ENCODE peak calls at places on chromosomes 6 and 20, in seven cellular contexts. H is substantia nigra, T is NCI-H69, B is ecto neural progenitor cell, P is G401, Z is caudate nucleus, D is T-cell. E is an unnamed sample.
A peak's percentile ranks its signal among the peaks of the same experiment; 100 is the strongest.

GRCh38 chr20:18686696-18687095 is 98.8 kb downstream of the DTD1 start:
- DNase-seq in Z (no peak), T (no peak), B (no peak), D (no peak), H (no peak), P (no peak), E (no peak)

GRCh38 chr6:87172292-87172691 is 16.9 kb downstream of the ZNF292 start:
- DNase-seq in P (no peak), H (no peak), B (no peak), T (peak; percentile 97), Z (no peak), D (no peak), E (no peak)

GRCh38 chr6:122042380-122042779 is 357.1 kb upstream of the HSF2 start:
- DNase-seq in Z (no peak), T (no peak), D (no peak), P (no peak), H (no peak), B (no peak), E (no peak)

GRCh38 chr20:22717466-22717865 is 133.1 kb upstream of the FOXA2 start:
- DNase-seq in D (no peak), Z (no peak), H (no peak), P (no peak), B (no peak), T (no peak), E (no peak)

GRCh38 chr20:16942702-16943101 is 194.5 kb downstream of the OTOR start:
- DNase-seq in B (no peak), D (no peak), Z (no peak), P (no peak), H (no peak), T (no peak), E (no peak)

GRCh38 chr6:33014841-33015634 is 5.6 kb upstream of the HLA-DOA start:
- DNase-seq in H (peak; percentile 44), B (no peak), D (no peak), Z (peak; percentile 13), T (peak; percentile 77), P (peak; percentile 94), E (no peak)

GRCh38 chr6:39834278-39834677 is 42.1 kb downstream of the DAAM2 start:
- DNase-seq in P (no peak), D (no peak), H (peak; percentile 38), T (no peak), B (no peak), Z (peak; percentile 64), E (no peak)

GRCh38 chr6:140271759-140272377 is 897.4 kb upstream of the CITED2 start:
- DNase-seq in T (peak; percentile 54), H (no peak), B (no peak), Z (no peak), P (no peak), D (no peak), E (no peak)

GRCh38 chr6:107679457-107679856 is 144.7 kb downstream of the SCML4 start:
- DNase-seq in B (no peak), D (no peak), P (no peak), T (peak; percentile 50), Z (no peak), H (no peak), E (no peak)

GRCh38 chr6:155306958-155307357 is 7.3 kb downstream of the TFB1M start:
- DNase-seq in Z (no peak), H (no peak), P (no peak), D (no peak), T (no peak), B (no peak), E (no peak)

GRCh38 chr20:574297-574942 is 30.8 kb upstream of the CSNK2A1 start:
- DNase-seq in P (no peak), T (peak; percentile 77), D (no peak), Z (no peak), H (no peak), B (no peak), E (no peak)

GRCh38 chr6:26199773-26200728 is 112.8 kb downstream of the HFE start:
- DNase-seq in T (no peak), H (no peak), P (no peak), D (no peak), Z (no peak), B (no peak), E (no peak)

GRCh38 chr6:91173651-91174050 is 586.8 kb upstream of the MAP3K7 start:
- DNase-seq in B (no peak), Z (no peak), H (no peak), P (no peak), D (no peak), T (no peak), E (no peak)

GRCh38 chr20:32546918-32547752 is 38.0 kb downstream of the NOL4L start:
- DNase-seq in D (no peak), B (no peak), P (no peak), T (no peak), H (no peak), Z (no peak), E (no peak)

GRCh38 chr6:169587992-169588391 is 113.8 kb downstream of the WDR27 start:
- DNase-seq in D (no peak), B (no peak), H (no peak), T (no peak), Z (no peak), P (no peak), E (no peak)

GRCh38 chr6:87944541-87944954 is 103.1 kb upstream of the SPACA1 start:
- DNase-seq in T (peak; percentile 79), D (no peak), P (peak; percentile 76), H (peak; percentile 36), Z (peak; percentile 32), B (no peak), E (peak; percentile 76)

GRCh38 chr6:167302796-167303195 is 11.7 kb downstream of the UNC93A start:
- DNase-seq in P (no peak), B (no peak), H (no peak), Z (no peak), D (no peak), T (no peak), E (no peak)

GRCh38 chr6:71349395-71349794 is 60.8 kb downstream of the OGFRL1 start:
- DNase-seq in P (peak; percentile 65), D (no peak), H (no peak), B (no peak), T (peak; percentile 65), Z (no peak), E (no peak)

GRCh38 chr20:18090044-18090443 is 32.3 kb upstream of the OVOL2 start:
- DNase-seq in B (no peak), T (no peak), P (no peak), H (no peak), Z (no peak), D (no peak), E (no peak)

GRCh38 chr20:59831024-59831900 is 102.2 kb downstream of the SYCP2 start:
- DNase-seq in H (peak; percentile 39), T (no peak), B (peak; percentile 33), P (peak; percentile 53), Z (no peak), D (no peak), E (no peak)

GRCh38 chr6:36018339-36018738 is 6.1 kb downstream of the SLC26A8 start:
- DNase-seq in P (no peak), D (no peak), B (no peak), H (no peak), Z (no peak), T (no peak), E (no peak)

GRCh38 chr20:5044075-5044620 is 42.8 kb upstream of the SLC23A2 start:
- DNase-seq in B (no peak), P (no peak), H (no peak), D (no peak), Z (no peak), T (peak; percentile 29), E (no peak)

GRCh38 chr6:107977283-107977682 is 19.3 kb upstream of the SEC63 start:
- DNase-seq in H (no peak), P (peak; percentile 63), D (no peak), T (peak; percentile 67), B (no peak), Z (no peak), E (no peak)

GRCh38 chr6:166620478-166621113 is 6.5 kb downstream of the RPS6KA2 start:
- DNase-seq in B (no peak), T (no peak), Z (no peak), D (no peak), H (peak; percentile 28), P (peak; percentile 74), E (no peak)

GRCh38 chr6:21861942-21862341 is 268.4 kb downstream of the SOX4 start:
- DNase-seq in Z (no peak), T (no peak), B (no peak), P (no peak), H (no peak), D (no peak), E (no peak)